ENCODE peak calls at places on chromosome 9, in four cellular contexts. One of them, this sample, is unnamed.

GRCh38 chr9:97525451-97525850 is 24.0 kb downstream of the TMOD1 start:
- DNase-seq in heart left ventricle: no peak
- DNase-seq in choroid plexus epithelial cell: no peak
- DNase-seq in lower lobe of right lung: no peak
- DNase-seq in this sample: no peak

GRCh38 chr9:80157561-80157983 is 585.8 kb downstream of the TLE4 start:
- DNase-seq in lower lobe of right lung: no peak
- DNase-seq in heart left ventricle: no peak
- DNase-seq in choroid plexus epithelial cell: peak
- DNase-seq in this sample: no peak

GRCh38 chr9:81771606-81772005 is 82.3 kb upstream of the TLE1 start:
- DNase-seq in lower lobe of right lung: no peak
- DNase-seq in heart left ventricle: no peak
- DNase-seq in choroid plexus epithelial cell: peak
- DNase-seq in this sample: no peak

GRCh38 chr9:34508951-34509350 is 13.8 kb downstream of the ENHO start:
- DNase-seq in heart left ventricle: no peak
- DNase-seq in lower lobe of right lung: no peak
- DNase-seq in choroid plexus epithelial cell: no peak
- DNase-seq in this sample: no peak

GRCh38 chr9:110599468-110599867 is 19.9 kb upstream of the SVEP1 start:
- DNase-seq in lower lobe of right lung: no peak
- DNase-seq in heart left ventricle: no peak
- DNase-seq in choroid plexus epithelial cell: peak
- DNase-seq in this sample: no peak

GRCh38 chr9:72333758-72334157 is 31.2 kb downstream of the ZFAND5 start:
- DNase-seq in heart left ventricle: no peak
- DNase-seq in choroid plexus epithelial cell: no peak
- DNase-seq in lower lobe of right lung: no peak
- DNase-seq in this sample: no peak

GRCh38 chr9:19976226-19976625 is 187.4 kb upstream of the SLC24A2 start:
- DNase-seq in heart left ventricle: no peak
- DNase-seq in lower lobe of right lung: no peak
- DNase-seq in choroid plexus epithelial cell: peak
- DNase-seq in this sample: no peak

GRCh38 chr9:131668439-131669233 is 71.2 kb downstream of the RAPGEF1 start:
- DNase-seq in heart left ventricle: no peak
- DNase-seq in choroid plexus epithelial cell: peak
- DNase-seq in lower lobe of right lung: no peak
- DNase-seq in this sample: no peak

DNA sequence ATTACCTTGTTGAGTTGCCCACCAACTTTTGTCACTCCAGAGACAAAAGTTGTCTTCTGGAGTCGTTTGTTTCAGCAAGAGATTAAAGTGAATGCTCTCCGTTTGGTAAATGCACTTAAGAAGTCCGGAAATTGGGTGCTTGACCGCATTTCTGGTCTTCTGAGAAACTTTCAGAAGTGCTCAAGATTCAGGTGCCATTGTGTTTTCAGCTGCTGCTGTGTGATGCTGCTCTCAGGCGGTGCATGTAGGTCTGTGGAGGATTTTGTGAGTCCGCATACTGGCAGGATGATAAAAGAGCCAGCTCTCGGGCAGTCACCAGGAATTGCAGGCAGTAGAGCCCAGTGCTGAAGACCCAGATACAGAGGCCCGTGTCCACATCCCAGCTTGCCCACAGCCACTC is 5.9 kb upstream of the NFIL3 start:
- DNase-seq in heart left ventricle: no peak
- DNase-seq in choroid plexus epithelial cell: no peak
- DNase-seq in lower lobe of right lung: no peak
- DNase-seq in this sample: no peak
- TF ChIP-seq CTCF in heart left ventricle: no peak
- TF ChIP-seq CTCF in choroid plexus epithelial cell: no peak
- TF ChIP-seq CTCF in lower lobe of right lung: no peak
- TF ChIP-seq CTCF in this sample: no peak

GRCh38 chr9:37947987-37948386 is 44.1 kb upstream of the SLC25A51 start:
- DNase-seq in lower lobe of right lung: peak
- DNase-seq in heart left ventricle: no peak
- DNase-seq in choroid plexus epithelial cell: no peak
- DNase-seq in this sample: no peak

GRCh38 chr9:37946971-37947370 is 43.0 kb upstream of the SLC25A51 start:
- DNase-seq in choroid plexus epithelial cell: no peak
- DNase-seq in heart left ventricle: no peak
- DNase-seq in lower lobe of right lung: no peak
- DNase-seq in this sample: no peak

GRCh38 chr9:37949576-37949975 is 45.6 kb upstream of the SLC25A51 start:
- DNase-seq in lower lobe of right lung: peak
- DNase-seq in choroid plexus epithelial cell: no peak
- DNase-seq in heart left ventricle: no peak
- DNase-seq in this sample: no peak

GRCh38 chr9:37947431-37947830 is 43.5 kb upstream of the SLC25A51 start:
- DNase-seq in choroid plexus epithelial cell: no peak
- DNase-seq in heart left ventricle: no peak
- DNase-seq in lower lobe of right lung: no peak
- DNase-seq in this sample: no peak

DNA sequence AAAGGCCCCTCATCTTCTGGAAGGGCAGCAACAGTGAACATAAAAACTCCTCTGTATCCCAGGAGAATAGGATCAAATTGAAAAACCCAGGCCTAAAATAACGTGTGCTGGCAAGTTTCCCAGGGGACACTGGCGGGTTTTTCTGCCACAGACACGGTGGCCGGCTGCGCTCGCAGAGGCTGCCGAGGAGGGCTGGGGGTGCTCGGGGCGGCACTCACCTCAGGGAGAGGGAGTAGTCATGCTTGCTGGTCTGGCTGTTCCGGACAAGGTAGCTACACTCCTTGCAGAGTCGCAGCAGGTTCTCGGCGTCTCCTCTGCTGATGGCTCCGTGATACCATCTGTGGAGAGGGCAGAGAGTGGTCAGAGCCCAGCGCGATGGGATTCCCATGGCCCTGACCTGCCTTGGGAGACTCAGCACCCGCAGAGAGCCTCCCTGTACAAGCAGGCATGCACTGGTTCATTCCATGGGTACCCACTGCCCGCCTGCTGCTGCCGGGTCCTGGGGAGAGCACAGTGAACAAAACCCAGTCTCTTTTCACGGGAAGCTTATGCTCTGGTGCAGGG is 44.6 kb upstream of the SLC25A51 start:
- DNase-seq in lower lobe of right lung: peak
- DNase-seq in heart left ventricle: no peak
- DNase-seq in choroid plexus epithelial cell: no peak
- DNase-seq in this sample: no peak
- TF ChIP-seq CTCF in lower lobe of right lung: no peak
- TF ChIP-seq CTCF in heart left ventricle: no peak
- TF ChIP-seq CTCF in choroid plexus epithelial cell: no peak
- TF ChIP-seq CTCF in this sample: no peak

GRCh38 chr9:3473402-3473801 is 52.4 kb downstream of the RFX3 start:
- DNase-seq in lower lobe of right lung: no peak
- DNase-seq in choroid plexus epithelial cell: no peak
- DNase-seq in heart left ventricle: no peak
- DNase-seq in this sample: no peak
- TF ChIP-seq CTCF in lower lobe of right lung: no peak
- TF ChIP-seq CTCF in choroid plexus epithelial cell: no peak
- TF ChIP-seq CTCF in heart left ventricle: no peak
- TF ChIP-seq CTCF in this sample: no peak

DNA sequence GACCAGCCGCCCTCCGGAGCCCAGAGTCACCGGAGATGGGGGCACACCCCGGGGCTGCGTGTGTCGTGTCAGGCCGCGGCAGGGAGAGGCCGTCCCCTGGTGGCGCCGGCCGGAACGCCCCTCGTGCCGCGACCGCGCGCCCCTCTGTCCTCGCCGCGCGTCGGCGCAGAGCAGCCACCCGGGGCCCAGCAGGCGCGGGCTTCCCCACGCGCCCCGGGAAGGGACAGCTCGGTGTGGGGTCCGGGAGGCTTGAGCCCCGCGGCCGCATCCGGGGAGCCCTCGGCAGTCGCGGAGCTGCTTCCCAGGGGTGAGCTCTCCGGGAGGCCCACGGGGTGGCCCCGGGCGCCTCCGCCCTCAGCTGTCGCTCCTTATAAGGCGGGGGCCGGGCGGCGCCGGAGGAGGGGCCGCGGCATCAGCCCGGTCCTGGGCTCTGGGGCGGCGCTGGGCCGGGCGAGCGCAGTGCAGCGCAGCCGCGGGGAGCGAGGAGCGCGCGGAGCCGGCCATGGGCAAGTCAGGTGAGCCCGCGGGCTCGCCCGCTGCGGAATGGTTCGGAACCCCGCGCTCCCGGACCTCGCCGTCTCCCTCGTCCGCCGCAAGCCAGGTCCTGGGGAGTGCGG is at the start of gene GLIPR2:
- DNase-seq in choroid plexus epithelial cell: peak
- DNase-seq in lower lobe of right lung: peak
- DNase-seq in heart left ventricle: peak
- DNase-seq in this sample: no peak
- TF ChIP-seq CTCF in choroid plexus epithelial cell: no peak
- TF ChIP-seq CTCF in lower lobe of right lung: no peak
- TF ChIP-seq CTCF in heart left ventricle: no peak
- TF ChIP-seq CTCF in this sample: peak

GRCh38 chr9:126295082-126295477 is 31.5 kb upstream of the MVB12B start:
- DNase-seq in heart left ventricle: no peak
- DNase-seq in lower lobe of right lung: no peak
- DNase-seq in choroid plexus epithelial cell: no peak
- DNase-seq in this sample: no peak

GRCh38 chr9:126294331-126295081 is 32.1 kb upstream of the MVB12B start:
- DNase-seq in heart left ventricle: no peak
- DNase-seq in choroid plexus epithelial cell: no peak
- DNase-seq in lower lobe of right lung: no peak
- DNase-seq in this sample: no peak

GRCh38 chr9:126292736-126293521 is 33.7 kb upstream of the MVB12B start:
- DNase-seq in choroid plexus epithelial cell: no peak
- DNase-seq in lower lobe of right lung: no peak
- DNase-seq in heart left ventricle: no peak
- DNase-seq in this sample: no peak

GRCh38 chr9:126291925-126292324 is 34.7 kb upstream of the MVB12B start:
- DNase-seq in lower lobe of right lung: no peak
- DNase-seq in heart left ventricle: no peak
- DNase-seq in choroid plexus epithelial cell: no peak
- DNase-seq in this sample: no peak

GRCh38 chr9:126293522-126293889 is 33.1 kb upstream of the MVB12B start:
- DNase-seq in lower lobe of right lung: no peak
- DNase-seq in choroid plexus epithelial cell: no peak
- DNase-seq in heart left ventricle: no peak
- DNase-seq in this sample: no peak
- TF ChIP-seq CTCF in lower lobe of right lung: no peak
- TF ChIP-seq CTCF in choroid plexus epithelial cell: peak
- TF ChIP-seq CTCF in heart left ventricle: no peak
- TF ChIP-seq CTCF in this sample: peak

GRCh38 chr9:136851941-136852663 is at the start of gene MAMDC4:
- DNase-seq in lower lobe of right lung: no peak
- DNase-seq in choroid plexus epithelial cell: no peak
- DNase-seq in heart left ventricle: no peak
- DNase-seq in this sample: no peak
- TF ChIP-seq CTCF in lower lobe of right lung: no peak
- TF ChIP-seq CTCF in choroid plexus epithelial cell: no peak
- TF ChIP-seq CTCF in heart left ventricle: no peak
- TF ChIP-seq CTCF in this sample: no peak

GRCh38 chr9:29285818-29286217 is 1712.5 kb upstream of the C9orf72 start:
- DNase-seq in heart left ventricle: no peak
- DNase-seq in choroid plexus epithelial cell: peak
- DNase-seq in lower lobe of right lung: no peak
- DNase-seq in this sample: no peak
- TF ChIP-seq CTCF in heart left ventricle: no peak
- TF ChIP-seq CTCF in choroid plexus epithelial cell: peak
- TF ChIP-seq CTCF in lower lobe of right lung: no peak
- TF ChIP-seq CTCF in this sample: no peak

GRCh38 chr9:90894956-90895687 is 93.5 kb downstream of the SYK start:
- DNase-seq in choroid plexus epithelial cell: peak
- DNase-seq in lower lobe of right lung: no peak
- DNase-seq in heart left ventricle: no peak
- DNase-seq in this sample: peak
- TF ChIP-seq CTCF in choroid plexus epithelial cell: peak
- TF ChIP-seq CTCF in lower lobe of right lung: peak
- TF ChIP-seq CTCF in heart left ventricle: peak
- TF ChIP-seq CTCF in this sample: peak

This sample was measured in type B pancreatic cell.